ENCODE peak calls at places on chromosomes 2 and 18, in seven cellular contexts. U is mesenchymal stem cell, P is IMR-90, I is H9, L is mesendoderm, C is neuronal stem cell, V is H1. J is an unnamed sample.

GRCh38 chr2:64688909-64689308 is 35.2 kb upstream of the SERTAD2 start:
- DNase-seq in I (no peak), U (no peak), V (no peak), C (no peak), L (no peak), P (no peak), J (no peak)

GRCh38 chr2:123908522-123908921 is 116.6 kb upstream of the CNTNAP5 start:
- DNase-seq in I (no peak), V (no peak), L (no peak), U (no peak), C (no peak), P (no peak), J (no peak)

GRCh38 chr2:26683583-26683982 is 8.9 kb upstream of the KCNK3 start:
- DNase-seq in I (no peak), U (no peak), V (no peak), C (no peak), L (no peak), P (no peak), J (no peak)

GRCh38 chr2:99881901-99882591 is 260.3 kb downstream of the AFF3 start:
- DNase-seq in I (no peak), L (peak), U (peak), P (peak), V (no peak), C (no peak), J (no peak)

GRCh38 chr2:176500921-176501320 is 231.7 kb downstream of the MTX2 start:
- DNase-seq in I (no peak), L (no peak), V (no peak), C (no peak), P (no peak), U (peak), J (no peak)

GRCh38 chr2:101286684-101287083 is 21.8 kb downstream of the RNF149 start:
- DNase-seq in U (no peak), C (no peak), V (no peak), I (no peak), L (no peak), P (no peak), J (no peak)

GRCh38 chr2:59312967-59313943 is 1072.1 kb upstream of the FANCL start:
- DNase-seq in V (no peak), L (no peak), P (no peak), I (no peak), U (no peak), C (no peak), J (no peak)

GRCh38 chr18:54852780-54853675 is 24.8 kb downstream of the RAB27B start:
- DNase-seq in C (no peak), V (no peak), U (peak), L (no peak), P (no peak), I (no peak), J (no peak)

GRCh38 chr2:64985457-64985856 is 3.7 kb upstream of the SLC1A4 start:
- DNase-seq in C (no peak), U (no peak), V (no peak), P (no peak), I (no peak), L (no peak), J (no peak)

GRCh38 chr2:227228061-227228667 is 63.7 kb downstream of the COL4A3 start:
- DNase-seq in U (no peak), L (no peak), I (no peak), C (no peak), V (no peak), P (no peak), J (no peak)

GRCh38 chr2:104434363-104434792 is 419.5 kb upstream of the POU3F3 start:
- DNase-seq in V (peak), C (no peak), U (no peak), L (peak), I (peak), P (no peak), J (peak)

GRCh38 chr2:198214108-198214736 is 409.8 kb downstream of the PLCL1 start:
- DNase-seq in P (no peak), I (no peak), V (no peak), L (no peak), U (no peak), C (no peak), J (no peak)

GRCh38 chr18:54261894-54262293 is 7.4 kb upstream of the POLI start:
- DNase-seq in I (no peak), C (no peak), P (no peak), L (no peak), U (no peak), V (no peak), J (no peak)

GRCh38 chr2:16060125-16060935 is 120.0 kb downstream of the MYCN start:
- DNase-seq in U (no peak), V (no peak), C (no peak), I (no peak), P (no peak), L (no peak), J (no peak)

GRCh38 chr18:22171839-22172582 is 2.6 kb downstream of the GATA6 start:
- DNase-seq in C (no peak), I (no peak), P (no peak), V (peak), U (no peak), L (no peak), J (no peak)

GRCh38 chr2:96899084-96899735 is 29.3 kb upstream of the SEMA4C start:
- DNase-seq in I (no peak), L (no peak), C (no peak), U (no peak), P (peak), V (no peak), J (no peak)

GRCh38 chr2:150690870-150691269 is 203.4 kb upstream of the RND3 start:
- DNase-seq in V (no peak), U (peak), I (no peak), P (peak), C (no peak), L (no peak), J (no peak)

GRCh38 chr2:219553463-219553862 is 9.6 kb downstream of the TMEM198 start:
- DNase-seq in I (no peak), C (no peak), P (no peak), V (no peak), L (no peak), U (no peak), J (no peak)

GRCh38 chr2:237864030-237864931 is 4.9 kb downstream of the RAMP1 start:
- DNase-seq in I (no peak), P (no peak), C (no peak), U (no peak), V (peak), L (peak), J (no peak)

GRCh38 chr18:10138719-10139118 is 224.9 kb downstream of the VAPA start:
- DNase-seq in I (no peak), L (no peak), U (peak), V (no peak), C (no peak), P (peak), J (no peak)

GRCh38 chr18:21958707-21959457 is 210.5 kb upstream of the GATA6 start:
- DNase-seq in C (no peak), I (no peak), U (no peak), P (no peak), L (no peak), V (no peak), J (no peak)

GRCh38 chr2:152715854-152716428 is 1.3 kb downstream of the PRPF40A start:
- DNase-seq in L (peak), I (peak), C (no peak), V (no peak), P (peak), U (peak), J (no peak)

GRCh38 chr2:46381871-46382270 is 84.7 kb downstream of the EPAS1 start:
- DNase-seq in C (no peak), U (no peak), L (no peak), V (no peak), I (peak), P (no peak), J (no peak)

GRCh38 chr2:190804182-190804795 is 76.3 kb upstream of the GLS start:
- DNase-seq in I (no peak), P (peak), C (peak), L (no peak), U (peak), V (no peak), J (no peak)

GRCh38 chr18:23872701-23873550 is 141.6 kb upstream of the TTC39C start:
- DNase-seq in C (no peak), P (no peak), I (peak), V (no peak), L (no peak), U (no peak), J (peak)

GRCh38 chr18:79485788-79486355 is 90.1 kb downstream of the NFATC1 start:
- DNase-seq in L (no peak), U (peak), C (no peak), V (no peak), P (peak), I (no peak), J (peak)

GRCh38 chr18:21099442-21099841 is 12.2 kb downstream of the ROCK1 start:
- DNase-seq in U (no peak), P (no peak), V (no peak), L (no peak), C (no peak), I (no peak), J (no peak)

GRCh38 chr2:232487385-232488096 is at the start of gene ECEL1:
- DNase-seq in I (peak), U (no peak), L (peak), V (peak), P (no peak), C (no peak), J (peak)

GRCh38 chr2:211033765-211034164 is 477.4 kb downstream of the CPS1 start:
- DNase-seq in P (no peak), C (no peak), L (peak), V (no peak), I (no peak), U (peak), J (peak)

DNA sequence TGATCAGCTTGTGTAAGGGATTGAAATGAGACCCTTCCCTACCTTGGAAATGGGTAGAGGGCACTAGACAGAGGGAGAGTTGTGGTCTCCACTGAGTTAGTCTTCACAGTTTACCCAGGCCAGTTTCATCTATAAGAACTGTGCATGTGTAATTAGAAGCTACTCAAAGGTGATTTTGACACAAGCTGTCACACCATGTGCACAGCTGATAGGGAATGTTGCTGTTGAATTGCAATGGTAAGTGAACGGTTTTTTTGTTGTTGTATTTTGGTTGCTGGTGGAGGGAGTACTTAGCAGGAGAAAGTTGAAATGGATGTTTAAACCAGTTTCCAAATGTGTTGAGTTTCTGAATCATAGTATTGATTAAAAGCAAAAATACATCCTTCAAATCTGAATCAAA is 168.9 kb downstream of the LCLAT1 start:
- DNase-seq in C (no peak), U (no peak), V (no peak), P (no peak), L (no peak), I (no peak), J (no peak)
- H2BK5ac ChIP-seq in C (no peak), U (no peak), V (no peak), P (no peak), L (no peak), I (no peak), J (no peak)

GRCh38 chr2:54042908-54043620 is 72.3 kb upstream of the PSME4 start:
- DNase-seq in C (no peak), P (no peak), I (no peak), L (no peak), U (peak), V (no peak), J (no peak)

GRCh38 chr2:54040250-54040649 is 69.5 kb upstream of the PSME4 start:
- DNase-seq in C (no peak), V (no peak), P (no peak), U (no peak), I (no peak), L (no peak), J (no peak)

GRCh38 chr2:54040685-54041084 is 69.9 kb upstream of the PSME4 start:
- DNase-seq in C (no peak), P (no peak), I (no peak), U (no peak), V (no peak), L (no peak), J (no peak)

GRCh38 chr2:54042341-54042740 is 71.5 kb upstream of the PSME4 start:
- DNase-seq in C (no peak), V (no peak), I (no peak), P (peak), U (peak), L (no peak), J (no peak)

DNA sequence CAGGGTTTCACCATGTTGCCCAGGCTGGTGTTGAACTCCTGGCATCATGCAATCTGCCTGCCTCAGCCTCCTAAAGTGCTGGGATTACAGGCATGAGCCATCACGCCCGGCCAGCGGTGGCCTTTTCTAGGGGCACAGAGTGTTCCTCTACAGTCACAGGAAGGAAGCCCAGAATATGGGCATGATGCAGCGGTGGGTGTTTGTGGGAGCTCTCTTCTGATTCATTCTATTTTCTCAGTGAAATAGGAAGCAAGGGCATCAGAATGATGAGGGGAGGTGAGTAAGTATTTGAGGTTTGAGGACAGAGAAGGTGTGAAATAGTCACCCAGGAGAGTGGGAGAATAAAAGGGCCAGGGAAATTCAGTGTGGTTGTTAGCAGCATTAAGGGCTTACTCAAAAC is 70.3 kb upstream of the PSME4 start:
- DNase-seq in P (no peak), I (no peak), L (no peak), V (no peak), C (no peak), U (no peak), J (no peak)
- H2BK5ac ChIP-seq in P (no peak), I (no peak), L (no peak), V (no peak), C (no peak), U (no peak), J (no peak)

DNA sequence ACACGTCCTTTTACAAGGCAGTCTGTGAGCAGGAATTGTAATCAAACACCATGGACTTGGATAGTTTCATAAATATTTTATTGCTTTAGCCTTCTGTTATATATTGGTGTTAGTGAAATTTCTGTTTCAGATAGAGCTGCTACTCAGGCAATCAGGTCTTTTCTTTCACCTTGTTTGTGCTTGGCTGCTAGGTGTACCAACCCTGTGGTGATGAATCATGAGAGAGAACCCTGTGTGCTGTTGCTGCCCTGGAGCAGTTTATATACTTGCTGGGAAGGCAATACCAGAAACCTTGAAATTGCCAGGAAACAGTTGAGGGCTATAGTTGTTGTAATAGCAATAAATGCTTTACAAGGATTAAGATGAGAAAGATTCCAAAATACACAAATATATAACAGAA is 84.5 kb downstream of the FSHR start:
- DNase-seq in P (no peak), V (no peak), I (no peak), C (no peak), L (no peak), U (no peak), J (no peak)
- H2BK5ac ChIP-seq in P (no peak), V (no peak), I (no peak), C (no peak), L (no peak), U (no peak), J (no peak)

GRCh38 chr2:56291711-56292110 is 107.9 kb downstream of the CCDC85A start:
- DNase-seq in I (no peak), V (no peak), C (no peak), U (no peak), P (no peak), L (no peak), J (no peak)

GRCh38 chr2:56287508-56287907 is 103.7 kb downstream of the CCDC85A start:
- DNase-seq in U (no peak), L (no peak), C (no peak), V (no peak), P (no peak), I (no peak), J (no peak)

GRCh38 chr2:56286936-56287335 is 103.1 kb downstream of the CCDC85A start:
- DNase-seq in C (no peak), P (no peak), I (no peak), L (no peak), V (no peak), U (peak), J (no peak)

GRCh38 chr2:56287974-56288373 is 104.2 kb downstream of the CCDC85A start:
- DNase-seq in P (no peak), L (no peak), C (no peak), U (peak), V (no peak), I (no peak), J (no peak)

DNA sequence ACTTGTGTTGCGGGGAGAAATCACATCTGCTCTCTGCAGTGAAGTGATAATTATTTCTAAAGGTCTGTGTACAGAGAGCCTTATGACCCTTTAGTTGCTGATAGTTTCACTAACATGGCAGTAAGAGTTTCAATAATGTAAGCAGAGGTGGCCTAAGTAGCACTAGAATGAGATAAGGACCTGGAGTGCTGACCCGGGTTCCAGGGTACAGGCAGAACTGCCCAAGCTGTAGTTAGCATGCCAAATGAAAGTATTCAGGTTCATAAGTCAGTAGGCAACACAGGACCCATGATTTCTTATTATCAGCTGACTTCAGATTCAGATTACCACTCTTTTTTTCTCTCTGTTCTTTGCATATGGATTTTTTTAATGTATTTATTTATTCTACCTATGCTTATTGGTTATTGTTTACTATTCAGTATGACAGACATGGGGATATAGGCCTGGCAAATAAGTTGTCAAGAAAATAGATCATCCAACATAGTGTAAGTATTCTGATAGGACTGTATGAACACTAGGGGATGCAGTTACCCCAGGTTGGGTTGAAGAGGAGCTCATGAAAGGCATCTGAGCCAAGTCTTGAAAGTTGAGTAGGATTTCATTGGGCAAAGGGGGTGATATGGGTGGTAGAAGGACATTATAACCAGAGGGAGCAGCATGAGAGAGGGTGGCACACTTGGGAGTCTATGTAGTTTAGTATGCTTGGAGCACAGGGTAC is 105.2 kb downstream of the CCDC85A start:
- DNase-seq in V (no peak), P (no peak), U (no peak), C (no peak), I (no peak), L (peak), J (no peak)
- H2BK5ac ChIP-seq in V (no peak), P (no peak), U (no peak), C (no peak), I (no peak), L (no peak), J (no peak)

GRCh38 chr2:147384659-147385058 is 460.2 kb upstream of the ACVR2A start:
- DNase-seq in U (no peak), I (no peak), L (no peak), P (no peak), C (no peak), V (no peak), J (no peak)
- H2BK5ac ChIP-seq in U (no peak), I (no peak), L (no peak), P (no peak), C (no peak), V (no peak), J (no peak)